ENCODE peak calls at places on chromosomes 7 and 10, in five cellular contexts. H is cardiac muscle cell, A is fibroblast of lung, S is NT2/D1, W is transverse colon. J is an unnamed sample.

GRCh38 chr7:52719677-52720076 is 315.8 kb upstream of the POM121L12 start:
- DNase-seq in S (no peak), A (no peak), H (no peak), W (no peak), J (no peak)

GRCh38 chr10:84140036-84140379 is 699 bp downstream of the GHITM start:
- DNase-seq in A (peak; percentile 59), W (no peak), S (no peak), H (peak; percentile 33), J (no peak)

GRCh38 chr10:83179371-83179770 is 959.9 kb upstream of the GHITM start:
- DNase-seq in W (no peak), S (no peak), H (no peak), A (no peak), J (no peak)

GRCh38 chr10:113528876-113529275 is 24.0 kb upstream of the HABP2 start:
- DNase-seq in S (no peak), W (no peak), A (no peak), H (no peak), J (no peak)

GRCh38 chr10:79070611-79071534 is 2.1 kb downstream of the ZMIZ1 start:
- DNase-seq in H (peak; percentile 97), S (no peak), W (peak; percentile 94), A (peak; percentile 94), J (peak; percentile 72)

GRCh38 chr10:42934351-42934811 is 142.5 kb upstream of the RET start:
- DNase-seq in A (no peak), W (no peak), H (no peak), S (no peak), J (no peak)

GRCh38 chr7:2701832-2702593 is 14.0 kb downstream of the AMZ1 start:
- DNase-seq in A (peak; percentile 83), W (no peak), S (no peak), H (peak; percentile 42), J (no peak)

GRCh38 chr10:110667620-110668343 is 23.6 kb downstream of the RBM20 start:
- DNase-seq in S (no peak), W (no peak), A (no peak), H (no peak), J (no peak)

GRCh38 chr7:155824195-155824915 is 12.1 kb upstream of the SHH start:
- DNase-seq in H (peak; percentile 27), W (peak; percentile 87), A (peak; percentile 56), S (no peak), J (no peak)

GRCh38 chr7:4845740-4846142 is 16.1 kb downstream of the PAPOLB start:
- DNase-seq in S (peak; percentile 20), H (peak; percentile 65), A (peak; percentile 14), W (no peak), J (peak; percentile 56)

GRCh38 chr7:66766041-66766440 is 25.5 kb downstream of the RABGEF1 start:
- DNase-seq in A (no peak), H (no peak), S (no peak), W (no peak), J (no peak)

GRCh38 chr7:70530191-70530590 is 601.8 kb upstream of the GALNT17 start:
- DNase-seq in H (peak; percentile 16), A (no peak), S (no peak), W (no peak), J (peak; percentile 79)

GRCh38 chr7:105245398-105246099 is 143.2 kb downstream of the SRPK2 start:
- DNase-seq in W (no peak), A (peak; percentile 9), H (peak; percentile 20), S (no peak), J (no peak)

GRCh38 chr10:84820596-84820995 is 492.2 kb downstream of the CCSER2 start:
- DNase-seq in A (no peak), W (no peak), H (no peak), S (no peak), J (no peak)

GRCh38 chr7:5607958-5608656 is 173.4 kb downstream of the RNF216 start:
- DNase-seq in H (no peak), S (no peak), A (no peak), W (no peak), J (no peak)

GRCh38 chr7:139642283-139642682 is 118.8 kb downstream of the CLEC2L start:
- DNase-seq in W (no peak), S (no peak), A (no peak), H (no peak), J (no peak)

DNA sequence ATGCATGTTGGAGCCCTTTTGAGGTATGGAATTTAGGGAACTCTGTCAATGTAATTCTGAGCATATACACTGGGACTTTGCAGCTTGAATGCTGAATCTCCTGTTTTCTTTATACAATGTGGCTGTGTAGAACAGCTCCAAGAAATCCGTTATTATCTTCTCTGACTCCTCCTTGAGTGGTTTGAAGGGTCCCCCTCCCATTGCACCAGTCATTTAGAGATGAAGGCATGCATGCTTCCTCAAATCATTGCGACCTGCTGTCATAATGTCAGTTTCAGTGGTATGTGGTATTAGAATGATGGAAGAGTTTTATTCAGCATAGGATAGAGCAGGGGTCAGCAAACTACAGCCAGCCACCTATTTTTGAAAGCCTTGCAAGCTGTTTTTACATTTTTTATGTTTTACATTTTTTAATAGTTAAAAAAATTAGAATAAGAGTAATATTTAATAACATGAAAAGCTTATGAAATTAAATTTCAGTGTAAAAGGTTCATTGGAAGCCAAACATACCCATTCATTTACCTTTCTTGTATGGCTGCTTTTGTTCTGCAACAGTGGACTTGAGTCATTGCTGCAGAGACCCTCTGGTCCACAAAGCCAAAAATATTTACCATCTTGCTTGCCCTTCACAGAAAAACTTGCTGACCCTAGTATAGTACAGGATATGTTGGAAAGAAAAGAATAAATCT is 8.1 kb downstream of the STK17A start:
- DNase-seq in A (no peak), S (no peak), W (no peak), H (no peak), J (no peak)
- H3K4me1 ChIP-seq in A (peaks cover 6% of the 10 kb centered on the region), S (no peaks in the 10 kb centered on the region), W (peaks cover 68% of the 10 kb centered on the region), H (no peaks in the 10 kb centered on the region), J (no peaks in the 10 kb centered on the region)

GRCh38 chr10:77240042-77240619 is 397.5 kb downstream of the KCNMA1 start:
- DNase-seq in H (no peak), A (peak; percentile 55), S (no peak), W (no peak), J (no peak)
- H3K4me1 ChIP-seq in H (peaks cover 20% of the 10 kb centered on the region), A (peaks cover 12% of the 10 kb centered on the region), S (no peaks in the 10 kb centered on the region), W (peaks cover 25% of the 10 kb centered on the region), J (peaks cover 11% of the 10 kb centered on the region)

GRCh38 chr10:51273572-51273971 is 199.3 kb downstream of the PRKG1 start:
- DNase-seq in A (no peak), H (no peak), W (no peak), S (no peak), J (no peak)

GRCh38 chr10:51272580-51272979 is 198.3 kb downstream of the PRKG1 start:
- DNase-seq in W (no peak), A (peak; percentile 32), H (no peak), S (no peak), J (no peak)

GRCh38 chr10:51266496-51266895 is 192.2 kb downstream of the PRKG1 start:
- DNase-seq in H (no peak), W (no peak), A (no peak), S (no peak), J (no peak)

GRCh38 chr10:51269816-51270215 is 195.5 kb downstream of the PRKG1 start:
- DNase-seq in A (peak; percentile 56), W (no peak), S (no peak), H (peak; percentile 18), J (no peak)
- H3K4me1 ChIP-seq in A (no peaks in the 10 kb centered on the region), W (no peaks in the 10 kb centered on the region), S (no peaks in the 10 kb centered on the region), H (no peaks in the 10 kb centered on the region), J (no peaks in the 10 kb centered on the region)

GRCh38 chr10:30346615-30347014 is 2.5 kb downstream of the MTPAP start:
- DNase-seq in W (no peak), H (no peak), S (no peak), A (no peak), J (no peak)
- H3K4me1 ChIP-seq in W (peaks cover 29% of the 10 kb centered on the region), H (peaks cover 12% of the 10 kb centered on the region), S (no peaks in the 10 kb centered on the region), A (no peaks in the 10 kb centered on the region), J (no peaks in the 10 kb centered on the region)

GRCh38 chr7:143382791-143383641 is 1.9 kb downstream of the ZYX start:
- DNase-seq in S (no peak), H (peak; percentile 17), W (no peak), A (no peak), J (no peak)
- H3K4me1 ChIP-seq in S (peaks cover 18% of the 10 kb centered on the region), H (peaks cover 18% of the 10 kb centered on the region), W (peaks cover 67% of the 10 kb centered on the region), A (peaks cover 20% of the 10 kb centered on the region), J (no peaks in the 10 kb centered on the region)

GRCh38 chr7:128550920-128551319 is 74.4 kb downstream of the METTL2B start:
- DNase-seq in W (no peak), A (no peak), H (no peak), S (no peak), J (no peak)
- H3K4me1 ChIP-seq in W (no peaks in the 10 kb centered on the region), A (no peaks in the 10 kb centered on the region), H (no peaks in the 10 kb centered on the region), S (no peaks in the 10 kb centered on the region), J (no peaks in the 10 kb centered on the region)

GRCh38 chr7:112939589-112940313 is 146.9 kb downstream of the GPR85 start:
- DNase-seq in H (peak; percentile 99), W (peak; percentile 100), S (peak; percentile 99), A (peak; percentile 99), J (peak; percentile 99)

GRCh38 chr7:112938895-112939588 is 147.6 kb downstream of the GPR85 start:
- DNase-seq in H (peak; percentile 45), W (peak; percentile 16), S (peak; percentile 44), A (peak; percentile 31), J (peak; percentile 47)

GRCh38 chr7:112942981-112943380 is 143.6 kb downstream of the GPR85 start:
- DNase-seq in W (no peak), H (no peak), A (no peak), S (no peak), J (no peak)

GRCh38 chr7:112937651-112938390 is 147.6 kb upstream of the TMEM168 start:
- DNase-seq in H (peak; percentile 50), W (no peak), A (peak; percentile 15), S (no peak), J (no peak)

DNA sequence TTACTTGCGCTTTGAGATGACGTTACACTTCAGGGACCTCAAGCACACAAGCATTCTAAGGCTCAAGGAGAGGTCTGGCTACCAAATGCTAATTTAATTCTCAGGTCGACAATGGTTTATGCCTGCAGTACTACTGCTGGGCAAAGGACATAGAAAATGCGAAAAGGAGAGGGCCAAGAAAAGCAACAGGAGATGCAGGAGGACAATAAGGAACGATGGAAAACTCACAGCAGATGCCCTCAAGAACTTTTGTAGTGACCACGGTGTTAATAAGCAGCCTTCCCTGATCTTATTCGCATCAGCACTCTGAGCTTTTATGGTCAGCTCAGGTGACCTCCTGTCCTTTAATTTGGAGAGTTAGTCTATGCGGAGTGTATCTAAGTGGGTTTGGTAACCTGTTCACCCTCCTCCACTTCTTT is 146.3 kb downstream of the GPR85 start:
- DNase-seq in H (no peak), A (no peak), S (no peak), W (no peak), J (no peak)
- H3K4me1 ChIP-seq in H (peaks cover 22% of the 10 kb centered on the region), A (no peaks in the 10 kb centered on the region), S (no peaks in the 10 kb centered on the region), W (peaks cover 34% of the 10 kb centered on the region), J (no peaks in the 10 kb centered on the region)

DNA sequence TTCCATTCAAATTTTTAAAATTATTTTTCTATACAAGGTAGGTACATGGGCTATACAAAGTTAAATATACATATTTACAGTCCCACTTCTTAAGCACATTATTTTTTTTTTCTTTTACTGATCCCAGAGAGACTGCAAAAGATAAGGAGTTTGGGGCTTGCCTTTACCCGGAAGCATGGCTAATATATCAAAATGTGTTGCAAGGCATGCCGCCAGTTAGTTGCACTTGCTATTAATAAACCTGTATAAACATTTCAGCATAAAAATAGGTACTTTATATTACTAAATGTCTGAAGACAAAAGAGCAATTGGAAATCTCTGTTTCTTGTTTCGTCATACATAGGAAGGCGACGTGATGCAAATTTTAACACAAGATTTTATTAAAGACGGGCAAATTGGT is 21.5 kb upstream of the PDLIM1 start:
- DNase-seq in A (no peak), H (peak; percentile 42), S (no peak), W (no peak), J (no peak)
- H3K4me1 ChIP-seq in A (peaks cover 8% of the 10 kb centered on the region), H (peaks cover 54% of the 10 kb centered on the region), S (peaks cover 15% of the 10 kb centered on the region), W (peaks cover 35% of the 10 kb centered on the region), J (no peaks in the 10 kb centered on the region)

J was measured in BE2C.